ENCODE peak calls at places on chromosomes 6 and 20, in eight cellular contexts. J, H, L, Y, T, F, Z and N are unnamed samples.

GRCh38 chr20:51497542-51498467 is 44.7 kb downstream of the NFATC2 start:
- DNase-seq in Z (no peak), T (no peak), J (no peak), H (no peak), Y (peak; percentile 62), L (no peak), F (no peak), N (peak; percentile 46)

GRCh38 chr6:9657994-9658393 is 756.9 kb downstream of the TFAP2A start:
- DNase-seq in H (no peak), Y (no peak), Z (no peak), J (peak; percentile 50), L (no peak), F (no peak), T (peak; percentile 55), N (no peak)

GRCh38 chr6:89615882-89616281 is 22.7 kb downstream of the LYRM2 start:
- DNase-seq in J (no peak), L (no peak), H (no peak), T (no peak), F (no peak), Z (no peak), Y (no peak), N (no peak)

GRCh38 chr6:5710516-5710915 is 296.2 kb downstream of the NRN1 start:
- DNase-seq in Z (no peak), T (no peak), Y (no peak), H (no peak), L (no peak), F (no peak), J (no peak), N (no peak)

GRCh38 chr6:168091381-168092264 is 12.6 kb upstream of the FRMD1 start:
- DNase-seq in T (no peak), F (no peak), Y (no peak), J (no peak), L (no peak), H (no peak), Z (no peak), N (peak; percentile 37)

GRCh38 chr6:134873500-134874388 is 76.2 kb downstream of the ALDH8A1 start:
- DNase-seq in H (no peak), L (no peak), Z (no peak), F (no peak), J (peak; percentile 9), Y (peak; percentile 64), T (no peak), N (no peak)

GRCh38 chr20:53154540-53154939 is 182.4 kb downstream of the TSHZ2 start:
- DNase-seq in F (no peak), H (no peak), Z (no peak), Y (no peak), L (no peak), T (no peak), J (no peak), N (no peak)

GRCh38 chr6:90008908-90009501 is 114.7 kb downstream of the GJA10 start:
- DNase-seq in F (no peak), L (no peak), Y (no peak), Z (peak; percentile 13), T (peak; percentile 31), J (peak; percentile 59), H (no peak), N (no peak)

GRCh38 chr20:37598101-37598530 is 70.4 kb upstream of the BLCAP start:
- DNase-seq in T (no peak), Y (no peak), Z (no peak), J (no peak), H (peak; percentile 60), F (no peak), L (no peak), N (no peak)

GRCh38 chr6:41715779-41716515 is 19.5 kb downstream of the TFEB start:
- DNase-seq in Y (no peak), Z (no peak), L (no peak), T (no peak), H (no peak), J (no peak), F (no peak), N (no peak)

GRCh38 chr6:41713650-41714291 is 21.6 kb downstream of the TFEB start:
- DNase-seq in Z (no peak), H (no peak), L (no peak), F (no peak), J (peak; percentile 91), Y (peak; percentile 70), T (no peak), N (no peak)

GRCh38 chr6:41714556-41715273 is 20.7 kb downstream of the TFEB start:
- DNase-seq in Z (no peak), Y (no peak), F (no peak), H (no peak), J (no peak), L (no peak), T (no peak), N (no peak)

GRCh38 chr6:41718828-41719227 is 16.6 kb downstream of the TFEB start:
- DNase-seq in J (no peak), Y (no peak), T (no peak), Z (no peak), L (no peak), F (no peak), H (no peak), N (no peak)

DNA sequence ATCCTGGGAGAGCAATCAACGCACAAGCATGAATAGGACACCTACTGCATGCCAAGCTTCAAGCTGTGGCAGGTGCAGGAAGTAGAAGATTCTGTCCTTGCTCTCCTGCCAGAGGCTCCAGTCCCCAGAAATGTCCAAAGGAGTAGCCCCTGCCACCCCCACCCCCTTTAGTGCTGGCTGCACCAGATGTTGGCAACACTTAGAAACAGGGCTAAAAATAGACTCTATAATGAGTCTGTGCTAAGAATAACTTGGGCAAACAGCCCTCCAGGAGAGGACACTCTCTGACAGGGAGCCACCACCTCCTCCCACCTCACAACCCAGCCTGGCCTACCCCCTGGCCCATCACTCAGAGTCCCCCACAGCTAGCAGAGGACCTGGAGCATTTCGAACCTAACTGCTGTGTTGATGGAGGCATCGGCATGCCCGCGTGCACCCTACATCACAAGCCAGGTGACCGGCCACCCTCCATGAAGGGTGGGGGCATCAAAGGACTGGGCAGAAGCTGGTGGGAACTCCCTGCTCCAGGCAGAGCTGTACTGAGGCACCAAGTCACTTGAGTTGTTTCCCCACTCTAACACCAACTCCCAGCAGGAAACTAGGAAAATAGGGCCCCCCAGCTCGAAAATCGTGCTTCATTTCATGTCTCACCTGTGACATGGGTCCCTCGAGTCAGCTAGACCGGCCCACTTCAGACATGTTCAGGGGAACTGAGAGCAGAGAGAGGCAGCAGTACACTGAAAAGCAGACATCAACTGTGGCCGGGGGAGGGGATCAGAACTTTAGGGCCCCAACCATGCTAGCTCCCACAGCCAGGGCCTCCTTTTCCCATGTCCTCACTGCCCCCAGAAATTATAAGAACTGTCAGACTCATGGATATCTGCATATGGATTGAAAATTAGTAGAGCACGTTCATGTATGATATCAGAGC is 18.6 kb downstream of the TFEB start:
- DNase-seq in T (no peak), H (no peak), Z (no peak), Y (no peak), L (no peak), F (no peak), J (no peak), N (no peak)
- TF ChIP-seq CTCF in T (no peak), H (no peak), Z (no peak), Y (no peak), L (no peak), F (no peak), J (no peak), N (no peak)

GRCh38 chr20:346640-347316 is at the start of gene NRSN2:
- DNase-seq in F (peak; percentile 70), J (no peak), Z (peak; percentile 47), Y (peak; percentile 57), H (peak; percentile 58), T (no peak), L (peak; percentile 55), N (no peak)
- TF ChIP-seq CTCF in F (no peak), J (no peak), Z (no peak), Y (no peak), H (no peak), T (no peak), L (no peak), N (no peak)

GRCh38 chr6:46983007-46983411 is 59.1 kb downstream of the ADGRF1 start:
- DNase-seq in T (peak; percentile 14), Y (no peak), Z (peak; percentile 6), J (no peak), L (peak; percentile 35), H (no peak), F (no peak), N (no peak)
- TF ChIP-seq CTCF in T (no peak), Y (no peak), Z (no peak), J (no peak), L (no peak), H (no peak), F (no peak), N (no peak)

GRCh38 chr20:15834857-15835256 is 738.4 kb downstream of the KIF16B start:
- DNase-seq in Y (no peak), L (no peak), Z (no peak), J (peak; percentile 44), T (no peak), H (no peak), F (no peak), N (no peak)
- TF ChIP-seq CTCF in Y (no peak), L (no peak), Z (no peak), J (no peak), T (no peak), H (no peak), F (no peak), N (no peak)

GRCh38 chr6:23081701-23082100 is 512.3 kb downstream of the HDGFL1 start:
- DNase-seq in J (no peak), T (no peak), F (no peak), L (no peak), H (no peak), Z (no peak), Y (no peak), N (no peak)
- TF ChIP-seq CTCF in J (no peak), T (no peak), F (no peak), L (no peak), H (peak; percentile 30), Z (no peak), Y (no peak), N (no peak)

DNA sequence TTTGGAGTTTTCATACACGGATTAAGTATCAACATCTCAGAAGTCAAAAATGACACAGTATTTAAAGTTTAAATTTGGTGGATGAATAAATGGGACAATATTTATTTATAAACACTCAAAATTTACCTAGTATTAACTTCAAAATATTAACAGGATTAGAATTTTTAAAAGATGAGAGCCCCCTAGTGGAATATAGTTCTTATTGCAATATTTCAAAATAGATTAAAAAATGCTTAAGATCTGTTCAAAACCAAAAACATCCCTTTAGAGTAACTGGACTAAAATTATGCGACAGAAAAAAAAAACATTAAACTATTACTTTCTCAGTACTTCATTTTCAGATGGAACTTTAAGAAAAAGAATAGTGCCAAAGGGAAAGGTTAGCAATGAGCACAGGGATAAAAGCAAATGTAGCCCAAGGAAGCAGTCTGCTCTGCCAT is 56.6 kb downstream of the SNX14 start:
- DNase-seq in Z (no peak), L (peak; percentile 16), H (no peak), Y (no peak), T (no peak), J (peak; percentile 6), F (no peak), N (no peak)
- TF ChIP-seq CTCF in Z (peak; percentile 34), L (peak; percentile 17), H (peak; percentile 79), Y (peak; percentile 73), T (peak; percentile 5), J (peak; percentile 58), F (peak; percentile 91), N (peak; percentile 83)